ENCODE peak calls at places on chromosomes 3 and 15, in eight cellular contexts. H is sigmoid colon, K is H1, I is cardiac muscle cell, O is upper lobe of left lung, C is ovary, X is neuronal stem cell, B is ascending aorta. V is an unnamed sample.

GRCh38 chr3:144114767-144115166 is 143.1 kb downstream of the DIPK2A start:
- DNase-seq in H (no peak), K (no peak), I (peak; percentile 10), O (no peak), C (no peak), X (no peak), B (no peak), V (no peak)

GRCh38 chr3:12532182-12532581 is 13.1 kb downstream of the MKRN2OS start:
- DNase-seq in H (no peak), K (no peak), I (no peak), O (no peak), C (no peak), X (no peak), B (no peak), V (no peak)

GRCh38 chr3:65883614-65884013 is 155.1 kb downstream of the MAGI1 start:
- DNase-seq in H (no peak), K (no peak), I (no peak), O (no peak), C (no peak), X (no peak), B (no peak), V (peak; percentile 53)

GRCh38 chr15:35019401-35020327 is 31.6 kb upstream of the ZNF770 start:
- DNase-seq in H (no peak), K (peak; percentile 54), I (no peak), O (no peak), C (no peak), X (no peak), B (no peak), V (peak; percentile 25)

GRCh38 chr15:77807115-77807514 is 174.4 kb upstream of the LINGO1 start:
- DNase-seq in H (no peak), K (no peak), I (no peak), O (no peak), C (no peak), X (no peak), B (no peak), V (no peak)

GRCh38 chr15:67039349-67040075 is 25.9 kb upstream of the SMAD3 start:
- DNase-seq in H (no peak), K (peak; percentile 66), I (peak; percentile 44), O (peak; percentile 40), C (no peak), X (peak; percentile 52), B (no peak), V (no peak)

GRCh38 chr3:149403443-149403842 is 26.0 kb upstream of the TM4SF1 start:
- DNase-seq in H (no peak), K (no peak), I (no peak), O (no peak), C (no peak), X (no peak), B (no peak), V (no peak)

GRCh38 chr15:66927326-66928077 is 137.9 kb upstream of the SMAD3 start:
- DNase-seq in H (peak; percentile 17), K (no peak), I (no peak), O (no peak), C (no peak), X (no peak), B (no peak), V (no peak)

GRCh38 chr3:11558918-11559815 is 84.5 kb downstream of the VGLL4 start:
- DNase-seq in H (no peak), K (no peak), I (no peak), O (peak; percentile 78), C (no peak), X (no peak), B (no peak), V (no peak)

GRCh38 chr3:46187876-46188275 is 20.2 kb downstream of the CCR1 start:
- DNase-seq in H (no peak), K (no peak), I (no peak), O (no peak), C (no peak), X (no peak), B (no peak), V (no peak)

GRCh38 chr3:52406791-52407510 is 38.0 kb downstream of the SEMA3G start:
- DNase-seq in H (peak; percentile 62), K (no peak), I (no peak), O (no peak), C (no peak), X (no peak), B (no peak), V (no peak)
- H3K36me3 ChIP-seq in H (peaks cover 44% of the 10 kb centered on the region), K (peaks cover 54% of the 10 kb centered on the region), I (peaks cover 48% of the 10 kb centered on the region), O (peaks cover 67% of the 10 kb centered on the region), C (no peaks in the 10 kb centered on the region), X (peaks cover 68% of the 10 kb centered on the region), B (peaks cover 59% of the 10 kb centered on the region), V (peaks cover 22% of the 10 kb centered on the region)

DNA sequence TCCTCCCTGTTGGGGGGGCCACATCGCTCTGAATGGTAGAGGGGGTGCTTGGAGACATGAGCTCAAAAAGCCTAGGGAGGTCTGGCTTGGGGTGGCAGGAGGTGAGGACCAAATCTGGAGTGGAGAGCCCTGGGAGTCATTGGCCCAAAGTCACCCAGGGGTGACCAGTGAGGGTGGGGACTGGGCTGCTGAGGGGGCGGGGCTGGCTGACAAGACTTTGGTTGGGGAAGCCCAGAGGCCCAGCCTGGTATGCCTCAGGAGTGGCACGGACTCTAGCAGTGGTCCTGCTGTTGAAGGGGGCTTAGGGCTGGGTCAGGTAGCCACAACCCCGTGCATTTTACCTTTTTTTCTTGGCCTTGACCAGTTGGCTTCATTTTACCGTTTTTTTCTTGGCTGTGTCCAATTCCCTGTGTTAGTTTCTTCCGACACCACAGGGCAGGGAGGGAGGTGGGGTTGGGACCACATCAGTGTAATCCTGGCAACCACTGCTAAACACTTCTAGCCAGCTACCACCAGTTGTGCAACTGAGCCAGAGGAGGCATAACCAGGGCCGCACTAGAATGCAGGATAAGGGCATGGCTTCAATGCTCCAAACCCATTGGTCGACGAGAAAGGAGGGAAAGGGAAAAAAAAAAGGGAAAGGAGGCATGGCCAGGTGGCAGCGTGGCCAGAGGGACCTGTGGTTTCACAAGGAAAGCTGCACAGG is 105.3 kb upstream of the C2CD4B start:
- DNase-seq in H (no peak), K (no peak), I (no peak), O (no peak), C (no peak), X (no peak), B (no peak), V (no peak)
- H3K9me3 ChIP-seq in H (peaks cover 25% of the 10 kb centered on the region), K (peaks cover 24% of the 10 kb centered on the region), I (no peaks in the 10 kb centered on the region), O (peaks cover 33% of the 10 kb centered on the region), C (peaks cover 18% of the 10 kb centered on the region), X (peaks cover 7% of the 10 kb centered on the region), B (peaks cover 29% of the 10 kb centered on the region), V (peaks cover 5% of the 10 kb centered on the region)

DNA sequence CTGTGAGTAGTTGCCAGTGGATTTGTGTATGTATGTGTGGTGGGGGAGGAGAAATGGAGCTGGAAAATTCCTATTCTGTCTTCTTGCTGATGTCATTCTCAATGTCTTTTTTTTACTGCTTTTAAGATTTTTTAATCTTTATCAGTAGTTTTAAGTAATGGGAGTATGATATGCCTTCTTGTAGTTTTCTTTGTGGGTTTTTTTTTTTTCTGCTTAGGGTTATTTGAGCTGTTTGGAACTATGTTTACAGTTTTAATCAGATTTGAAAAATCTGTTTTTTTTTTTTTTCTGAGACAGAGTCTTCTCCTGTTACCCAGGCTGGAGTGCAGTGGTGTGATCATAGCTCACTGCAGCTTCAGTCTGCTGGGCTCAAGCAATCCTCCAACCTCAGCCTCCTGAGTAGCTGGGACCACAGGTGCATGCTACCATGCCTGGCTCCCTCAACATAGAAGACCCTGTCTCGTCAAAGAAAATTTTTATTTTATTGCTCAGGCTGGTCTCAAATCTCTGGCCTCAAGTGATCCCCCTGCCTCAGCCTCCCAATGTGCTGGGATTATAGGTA is 37.1 kb downstream of the RPL39L start:
- DNase-seq in H (no peak), K (no peak), I (no peak), O (no peak), C (no peak), X (no peak), B (no peak), V (no peak)
- H3K4me3 ChIP-seq in H (peak overlapping the region; percentile 37), K (no peak overlapping the region), I (no peak overlapping the region), O (no peak overlapping the region), C (peak overlapping the region; percentile 14), X (no peak overlapping the region), B (peak overlapping the region; percentile 55), V (no peak overlapping the region)

GRCh38 chr3:171352387-171352935 is 107.7 kb downstream of the TNIK start:
- DNase-seq in H (no peak), K (no peak), I (no peak), O (no peak), C (no peak), X (no peak), B (no peak), V (no peak)

GRCh38 chr3:171354706-171355582 is 105.3 kb downstream of the TNIK start:
- DNase-seq in H (no peak), K (no peak), I (no peak), O (no peak), C (no peak), X (no peak), B (no peak), V (no peak)

GRCh38 chr3:171356251-171356650 is 104.0 kb downstream of the TNIK start:
- DNase-seq in H (no peak), K (no peak), I (no peak), O (no peak), C (no peak), X (no peak), B (no peak), V (no peak)

GRCh38 chr3:171353423-171353822 is 106.8 kb downstream of the TNIK start:
- DNase-seq in H (no peak), K (no peak), I (no peak), O (no peak), C (no peak), X (no peak), B (no peak), V (no peak)

GRCh38 chr3:171354049-171354705 is 106.0 kb downstream of the TNIK start:
- DNase-seq in H (no peak), K (no peak), I (no peak), O (no peak), C (no peak), X (no peak), B (no peak), V (no peak)
- H3K36me3 ChIP-seq in H (no peaks in the 10 kb centered on the region), K (no peaks in the 10 kb centered on the region), I (no peaks in the 10 kb centered on the region), O (no peaks in the 10 kb centered on the region), C (no peaks in the 10 kb centered on the region), X (peaks cover 3% of the 10 kb centered on the region), B (no peaks in the 10 kb centered on the region), V (no peaks in the 10 kb centered on the region)

DNA sequence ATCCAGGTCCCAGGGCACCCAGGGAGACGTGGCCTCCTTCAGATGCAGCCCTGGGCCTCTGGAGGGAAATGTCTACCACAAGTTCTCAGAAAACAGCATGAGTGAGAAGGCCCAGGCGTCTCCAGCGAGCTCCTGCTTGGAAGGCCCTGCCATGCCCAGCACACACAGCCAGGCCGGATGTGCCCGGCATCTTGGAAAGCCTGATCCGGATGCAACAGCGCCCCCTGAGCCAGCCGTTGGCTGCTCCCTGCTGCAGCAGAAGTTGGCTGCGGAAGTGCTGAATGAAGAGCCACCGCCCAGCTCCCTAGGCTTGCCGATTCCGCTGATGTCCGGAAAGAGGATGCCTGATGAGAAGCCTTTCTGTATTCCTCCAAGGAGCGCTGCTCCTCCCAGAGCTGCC is 856 bp downstream of the NPAP1 start:
- DNase-seq in H (no peak), K (peak; percentile 75), I (no peak), O (peak; percentile 52), C (no peak), X (no peak), B (no peak), V (no peak)
- H3K9me3 ChIP-seq in H (peaks cover 5% of the 10 kb centered on the region), K (peaks cover 7% of the 10 kb centered on the region), I (no peaks in the 10 kb centered on the region), O (no peaks in the 10 kb centered on the region), C (no peaks in the 10 kb centered on the region), X (no peaks in the 10 kb centered on the region), B (no peaks in the 10 kb centered on the region), V (no peaks in the 10 kb centered on the region)

DNA sequence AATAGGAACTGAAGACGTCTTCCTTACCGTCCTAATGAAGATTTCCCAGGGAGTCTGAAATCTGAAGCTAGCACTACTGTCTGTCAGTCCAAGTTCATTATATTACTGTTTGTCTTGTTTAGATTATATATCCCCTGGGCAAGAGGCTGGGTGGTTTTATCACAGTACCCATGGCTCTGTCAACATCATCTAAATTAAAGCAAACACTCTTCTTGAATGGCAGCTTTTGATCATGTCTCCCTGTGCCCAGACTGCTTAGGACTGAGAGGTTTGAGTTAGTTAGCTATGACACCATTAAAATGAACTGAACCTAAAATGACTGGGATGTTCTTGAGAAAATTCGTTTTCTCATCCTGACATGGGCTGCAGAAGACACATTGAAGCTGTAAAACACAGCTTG is 243.4 kb downstream of the MFSD1 start:
- DNase-seq in H (no peak), K (no peak), I (no peak), O (no peak), C (no peak), X (no peak), B (no peak), V (no peak)
- H3K4me3 ChIP-seq in H (no peak overlapping the region), K (no peak overlapping the region), I (no peak overlapping the region), O (no peak overlapping the region), C (no peak overlapping the region), X (no peak overlapping the region), B (no peak overlapping the region), V (no peak overlapping the region)